ENCODE peak calls at places on chromosome 18, in five cellular contexts. Q, Y, A, H and N are unnamed samples.
A peak's percentile ranks its signal among the peaks of the same experiment; 100 is the strongest.

GRCh38 chr18:29377346-29377745 is 1200.4 kb upstream of the CDH2 start:
- DNase-seq in H (no peak), Q (no peak), A (no peak), Y (no peak), N (no peak)

GRCh38 chr18:9530226-9531009 is 55.1 kb downstream of the RALBP1 start:
- DNase-seq in A (no peak), Y (no peak), Q (no peak), H (no peak), N (no peak)

GRCh38 chr18:72206814-72207213 is 337.3 kb downstream of the CBLN2 start:
- DNase-seq in Q (no peak), Y (no peak), H (no peak), A (no peak), N (no peak)

GRCh38 chr18:7987284-7987976 is 420.3 kb downstream of the PTPRM start:
- DNase-seq in Q (no peak), H (no peak), Y (peak; percentile 32), A (no peak), N (no peak)

GRCh38 chr18:9325716-9326115 is 8.9 kb upstream of the TWSG1 start:
- DNase-seq in H (no peak), A (no peak), Q (no peak), Y (no peak), N (no peak)

GRCh38 chr18:50334546-50335152 is 40.2 kb upstream of the SKA1 start:
- DNase-seq in H (no peak), Q (no peak), Y (no peak), A (no peak), N (no peak)

GRCh38 chr18:77478619-77479018 is 229.0 kb downstream of the GALR1 start:
- DNase-seq in H (no peak), Y (no peak), A (peak; percentile 8), Q (peak; percentile 5), N (no peak)

GRCh38 chr18:13112982-13113381 is 105.6 kb upstream of the LDLRAD4 start:
- DNase-seq in H (no peak), Q (peak; percentile 55), A (no peak), Y (peak; percentile 64), N (no peak)

GRCh38 chr18:42157420-42157819 is 202.4 kb downstream of the PIK3C3 start:
- DNase-seq in A (no peak), Q (no peak), H (no peak), Y (no peak), N (no peak)

GRCh38 chr18:10727477-10727876 is 201.7 kb downstream of the NAPG start:
- DNase-seq in Q (no peak), H (no peak), Y (no peak), A (no peak), N (no peak)

GRCh38 chr18:4450065-4450676 is 4.9 kb downstream of the DLGAP1 start:
- DNase-seq in A (no peak), Q (no peak), Y (no peak), H (no peak), N (no peak)

GRCh38 chr18:70384181-70384790 is 95.4 kb downstream of the SOCS6 start:
- DNase-seq in Q (no peak), H (no peak), A (peak; percentile 73), Y (no peak), N (no peak)

GRCh38 chr18:49875783-49876182 is 62.5 kb upstream of the ACAA2 start:
- DNase-seq in Y (no peak), Q (no peak), A (no peak), H (no peak), N (no peak)

GRCh38 chr18:72273025-72273424 is 271.1 kb downstream of the CBLN2 start:
- DNase-seq in Y (no peak), H (no peak), A (no peak), Q (no peak), N (no peak)

GRCh38 chr18:55319517-55319905 is 268.5 kb downstream of the TCF4 start:
- DNase-seq in A (no peak), Q (no peak), H (no peak), Y (peak; percentile 44), N (no peak)

GRCh38 chr18:31686572-31686971 is 2.2 kb upstream of the B4GALT6 start:
- DNase-seq in Y (no peak), Q (no peak), A (no peak), H (no peak), N (no peak)

GRCh38 chr18:77517901-77518300 is 268.3 kb downstream of the GALR1 start:
- DNase-seq in Y (no peak), A (no peak), H (no peak), Q (no peak), N (no peak)

GRCh38 chr18:42745931-42746330 is 369.6 kb downstream of the RIT2 start:
- DNase-seq in A (no peak), Q (no peak), Y (no peak), H (no peak), N (no peak)

GRCh38 chr18:59718108-59719057 is 21.2 kb upstream of the CCBE1 start:
- DNase-seq in H (no peak), A (no peak), Q (no peak), Y (peak; percentile 7), N (no peak)

GRCh38 chr18:60044290-60045006 is 144.7 kb downstream of the PMAIP1 start:
- DNase-seq in H (no peak), A (no peak), Q (no peak), Y (no peak), N (no peak)

GRCh38 chr18:69897397-69898108 is 50.1 kb downstream of the CD226 start:
- DNase-seq in Q (no peak), A (no peak), H (no peak), Y (no peak), N (no peak)

DNA sequence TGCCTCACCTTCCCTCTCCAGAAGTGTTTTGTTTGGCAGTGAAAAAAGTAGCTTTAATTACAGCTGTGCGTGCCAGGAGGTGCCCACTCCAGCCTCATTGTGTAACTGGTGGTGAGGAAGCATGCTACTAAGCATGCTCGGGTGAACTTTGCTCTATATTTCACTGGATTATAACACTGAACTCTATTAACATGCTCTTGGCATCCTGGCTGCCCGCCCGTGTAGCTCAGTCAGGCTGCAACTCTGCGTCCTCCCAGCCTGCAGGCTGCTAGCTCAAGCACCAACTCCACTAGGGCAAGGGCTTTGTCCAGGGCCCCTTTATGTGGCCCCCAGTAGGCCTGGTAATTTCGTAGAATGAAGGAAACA is 34.4 kb downstream of the IMPA2 start:
- DNase-seq in H (no peak), Y (peak; percentile 26), Q (no peak), A (no peak), N (peak; percentile 48)
- TF ChIP-seq POLR2AphosphoS5 in H (no peak), Y (no peak), Q (no peak), A (no peak), N (no peak)

DNA sequence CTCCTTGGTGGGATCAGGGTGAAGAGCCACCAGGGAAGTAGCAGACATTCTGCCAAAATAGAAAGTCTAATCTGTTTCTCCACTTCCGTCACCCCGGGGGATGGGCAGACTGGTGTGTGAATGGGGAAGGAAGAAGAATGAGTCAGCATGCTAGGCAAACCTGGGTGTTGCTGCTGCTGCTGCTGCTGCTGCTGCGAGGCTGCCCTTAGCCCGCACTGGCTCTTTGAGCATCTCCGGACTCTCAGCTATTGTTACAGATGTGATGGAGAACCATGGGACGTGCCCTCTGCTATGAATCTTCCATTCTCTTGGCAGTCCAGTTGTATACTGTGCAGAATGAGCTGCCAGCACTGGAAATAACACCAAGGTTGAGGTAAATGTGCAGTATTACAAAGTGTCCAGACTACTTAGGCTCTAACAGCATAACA is 158.6 kb downstream of the SETBP1 start:
- DNase-seq in A (no peak), H (peak; percentile 50), Q (peak; percentile 69), Y (peak; percentile 13), N (peak; percentile 36)
- TF ChIP-seq POLR2AphosphoS5 in A (no peak), H (no peak), Q (no peak), Y (no peak), N (peak; percentile 42)

GRCh38 chr18:57805117-57805516 is 2.0 kb upstream of the ATP8B1 start:
- DNase-seq in H (no peak), Q (no peak), A (no peak), Y (no peak), N (no peak)

GRCh38 chr18:57802166-57802868 is 798 bp downstream of the ATP8B1 start:
- DNase-seq in H (no peak), Q (no peak), A (no peak), Y (no peak), N (no peak)

GRCh38 chr18:57802869-57803118 is 321 bp downstream of the ATP8B1 start:
- DNase-seq in Q (no peak), A (no peak), Y (no peak), H (peak; percentile 25), N (no peak)

GRCh38 chr18:57801379-57802165 is 1.5 kb downstream of the ATP8B1 start:
- DNase-seq in Q (no peak), Y (peak; percentile 82), A (no peak), H (no peak), N (no peak)

GRCh38 chr18:57803119-57803969 is at the start of gene ATP8B1:
- DNase-seq in A (no peak), H (peak; percentile 28), Y (peak; percentile 86), Q (no peak), N (peak; percentile 98)
- TF ChIP-seq POLR2AphosphoS5 in A (no peak), H (no peak), Y (peak; percentile 70), Q (no peak), N (peak; percentile 97)

GRCh38 chr18:22032392-22032961 is 136.9 kb upstream of the GATA6 start:
- DNase-seq in H (no peak), Y (peak; percentile 63), Q (no peak), A (peak; percentile 88), N (no peak)
- TF ChIP-seq POLR2AphosphoS5 in H (no peak), Y (no peak), Q (no peak), A (no peak), N (no peak)

GRCh38 chr18:74255022-74255658 is 36.6 kb downstream of the CYB5A start:
- DNase-seq in Y (peak; percentile 67), A (no peak), Q (no peak), H (no peak), N (peak; percentile 62)
- TF ChIP-seq POLR2AphosphoS5 in Y (no peak), A (no peak), Q (no peak), H (no peak), N (peak; percentile 68)

GRCh38 chr18:26480897-26481795 is 67.2 kb downstream of the KCTD1 start:
- DNase-seq in A (no peak), Y (peak; percentile 92), Q (no peak), H (no peak), N (no peak)
- TF ChIP-seq POLR2AphosphoS5 in A (peak; percentile 58), Y (peak; percentile 52), Q (no peak), H (no peak), N (no peak)

GRCh38 chr18:36819621-36820020 is 9.2 kb downstream of the TPGS2 start:
- DNase-seq in A (no peak), Q (no peak), Y (no peak), H (no peak), N (no peak)
- TF ChIP-seq POLR2AphosphoS5 in A (no peak), Q (no peak), Y (no peak), H (no peak), N (no peak)

GRCh38 chr18:48263913-48264506 is 145.2 kb downstream of the ZBTB7C start:
- DNase-seq in Y (no peak), H (no peak), A (no peak), Q (no peak), N (no peak)
- TF ChIP-seq POLR2AphosphoS5 in Y (no peak), H (no peak), A (no peak), Q (no peak), N (no peak)